ENCODE peak calls at places on chromosomes 1 and 21, in four cellular contexts. M is CD8-positive, alpha-beta T cell; C is endothelial cell; E is WTC11. S is an unnamed sample.

GRCh38 chr1:153572569-153573015 is 6.9 kb upstream of the S100A2 start:
- DNase-seq in C (peak), E (peak), M (no peak), S (no peak)

GRCh38 chr1:199279872-199280649 is 641.2 kb downstream of the PTPRC start:
- DNase-seq in E (no peak), M (no peak), C (no peak), S (no peak)

GRCh38 chr1:54791880-54792522 is 9.1 kb downstream of the TTC22 start:
- DNase-seq in E (peak), C (peak), M (no peak), S (peak)

GRCh38 chr21:33761104-33762036 is 119.1 kb downstream of the ITSN1 start:
- DNase-seq in E (no peak), C (peak), M (no peak), S (peak)

GRCh38 chr1:216815239-216815955 is 92.2 kb upstream of the ESRRG start:
- DNase-seq in E (no peak), M (no peak), C (no peak), S (peak)

GRCh38 chr1:92503926-92504750 is 17.4 kb upstream of the GFI1 start:
- DNase-seq in C (no peak), E (no peak), M (no peak), S (no peak)

GRCh38 chr21:34545079-34545884 is 33.3 kb upstream of the KCNE1 start:
- DNase-seq in E (no peak), M (no peak), C (no peak), S (no peak)

GRCh38 chr1:167369933-167370332 is 148.4 kb downstream of the CD247 start:
- DNase-seq in C (no peak), M (no peak), E (no peak), S (no peak)

GRCh38 chr21:45504516-45505415 is 37.5 kb downstream of the SLC19A1 start:
- DNase-seq in M (no peak), C (no peak), E (no peak), S (peak)

GRCh38 chr1:98706173-98706848 is 44.8 kb downstream of the SNX7 start:
- DNase-seq in C (no peak), M (no peak), E (no peak), S (no peak)

GRCh38 chr1:18396247-18396646 is 84.5 kb upstream of the KLHDC7A start:
- DNase-seq in M (no peak), C (no peak), E (no peak), S (no peak)

GRCh38 chr1:230359992-230360391 is 66.1 kb downstream of the PGBD5 start:
- DNase-seq in C (no peak), E (no peak), M (no peak), S (no peak)

GRCh38 chr1:153577624-153578051 is 12.0 kb upstream of the S100A2 start:
- DNase-seq in C (no peak), M (no peak), E (no peak), S (no peak)

GRCh38 chr1:201568859-201569294 is 29.9 kb downstream of the NAV1 start:
- DNase-seq in E (no peak), C (no peak), M (no peak), S (no peak)

GRCh38 chr21:34526618-34527290 is 14.7 kb upstream of the KCNE1 start:
- DNase-seq in E (peak), C (peak), M (no peak), S (no peak)

GRCh38 chr1:157021688-157022087 is 23.9 kb downstream of the ARHGEF11 start:
- DNase-seq in E (no peak), M (no peak), C (no peak), S (no peak)

GRCh38 chr1:90313756-90314155 is 318.8 kb downstream of the ZNF326 start:
- DNase-seq in M (no peak), C (no peak), E (no peak), S (peak)

GRCh38 chr1:65541161-65541560 is 120.7 kb downstream of the LEPR start:
- DNase-seq in C (no peak), E (no peak), M (no peak), S (no peak)

GRCh38 chr1:42955311-42956063 is 3.2 kb downstream of the SLC2A1 start:
- DNase-seq in E (no peak), M (no peak), C (no peak), S (no peak)

GRCh38 chr1:26677306-26678115 is 18.3 kb upstream of the ARID1A start:
- DNase-seq in E (peak), M (peak), C (peak), S (no peak)

GRCh38 chr1:197737916-197738315 is 37.4 kb downstream of the DENND1B start:
- DNase-seq in C (no peak), E (no peak), M (no peak), S (no peak)

GRCh38 chr21:44998621-44999427 is 59.0 kb downstream of the SLX9 start:
- DNase-seq in E (no peak), C (no peak), M (no peak), S (peak)

GRCh38 chr1:234972411-234973191 is 156.0 kb downstream of the TOMM20 start:
- DNase-seq in C (no peak), M (no peak), E (no peak), S (no peak)

GRCh38 chr1:234970371-234970730 is 158.3 kb downstream of the TOMM20 start:
- DNase-seq in M (no peak), C (no peak), E (no peak), S (no peak)

GRCh38 chr1:234971586-234972297 is 156.9 kb downstream of the TOMM20 start:
- DNase-seq in M (peak), C (no peak), E (no peak), S (no peak)

GRCh38 chr1:234969630-234970370 is 158.8 kb downstream of the TOMM20 start:
- DNase-seq in C (no peak), M (no peak), E (peak), S (peak)

GRCh38 chr1:234970731-234971476 is 157.7 kb downstream of the TOMM20 start:
- DNase-seq in C (no peak), M (peak), E (peak), S (peak)
- TF ChIP-seq CTCF in C (no peak), M (no peak), E (no peak), S (no peak)

DNA sequence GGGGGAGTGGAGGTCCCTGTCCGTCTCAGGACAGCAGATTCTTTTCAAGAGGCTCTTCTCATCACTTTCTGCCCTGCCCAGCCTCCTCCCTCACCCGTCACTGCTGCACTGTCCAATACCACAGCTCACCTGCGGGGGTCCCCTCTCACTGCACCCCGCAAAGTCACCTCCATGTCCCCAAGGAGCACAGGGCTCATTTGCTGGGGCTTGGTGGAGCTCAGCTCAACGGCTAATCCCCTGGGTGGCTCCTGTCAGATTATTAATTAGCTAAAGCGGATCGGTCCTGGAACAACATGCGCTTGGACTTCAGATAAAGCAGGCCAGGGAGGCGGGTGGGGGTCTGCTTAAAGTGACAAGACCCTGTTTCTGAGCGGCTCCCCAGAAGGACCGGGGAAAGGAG is 43.2 kb downstream of the CASZ1 start:
- DNase-seq in M (no peak), E (peak), C (no peak), S (peak)
- TF ChIP-seq CTCF in M (no peak), E (peak), C (peak), S (peak)

GRCh38 chr1:207991331-207991914 is 80.5 kb upstream of the CD34 start:
- DNase-seq in E (no peak), C (no peak), M (no peak), S (peak)

GRCh38 chr1:207995576-207995975 is 84.7 kb upstream of the CD34 start:
- DNase-seq in C (no peak), M (no peak), E (no peak), S (no peak)

GRCh38 chr1:207996632-207997031 is 85.7 kb upstream of the CD34 start:
- DNase-seq in C (no peak), E (no peak), M (no peak), S (no peak)

GRCh38 chr1:207990455-207990854 is 79.5 kb upstream of the CD34 start:
- DNase-seq in C (no peak), M (no peak), E (no peak), S (no peak)

GRCh38 chr1:207993477-207994445 is 82.8 kb upstream of the CD34 start:
- DNase-seq in M (no peak), C (peak), E (peak), S (no peak)
- TF ChIP-seq CTCF in M (no peak), C (peak), E (peak), S (peak)

GRCh38 chr1:40768146-40768990 is 15.2 kb upstream of the KCNQ4 start:
- DNase-seq in E (no peak), M (no peak), C (no peak), S (no peak)

GRCh38 chr1:40772146-40772770 is 11.3 kb upstream of the KCNQ4 start:
- DNase-seq in M (no peak), E (no peak), C (no peak), S (no peak)

GRCh38 chr1:40766560-40766959 is 17.0 kb upstream of the KCNQ4 start:
- DNase-seq in E (no peak), M (no peak), C (no peak), S (no peak)

GRCh38 chr1:40770296-40771070 is 13.1 kb upstream of the KCNQ4 start:
- DNase-seq in M (no peak), C (no peak), E (peak), S (no peak)

GRCh38 chr1:40769815-40770214 is 13.8 kb upstream of the KCNQ4 start:
- DNase-seq in M (no peak), C (no peak), E (no peak), S (no peak)
- TF ChIP-seq CTCF in M (no peak), C (no peak), E (no peak), S (no peak)

DNA sequence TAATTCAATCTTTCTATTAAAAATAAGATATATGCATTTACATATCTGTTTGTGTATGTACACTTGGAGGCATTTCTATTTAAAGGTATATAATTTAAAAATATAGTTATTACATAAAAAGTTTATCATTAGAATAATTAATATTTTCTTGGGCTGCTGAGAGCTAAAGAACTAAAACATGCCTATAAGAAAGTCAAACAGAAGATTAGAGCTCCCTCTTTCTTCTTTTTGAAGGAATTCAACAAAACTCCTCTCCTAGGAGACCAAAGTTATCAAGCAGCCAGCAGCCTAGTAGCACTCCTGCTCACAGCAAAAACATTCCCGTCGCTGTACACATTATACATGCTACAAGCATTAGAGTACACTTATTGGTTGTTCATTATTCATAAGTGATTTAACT is 216.5 kb downstream of the VAV3 start:
- DNase-seq in E (no peak), C (no peak), M (no peak), S (no peak)
- TF ChIP-seq CTCF in E (no peak), C (no peak), M (no peak), S (no peak)

S was measured in glutamatergic neuron.